ENCODE peak calls at places on chromosomes 7 and 10, in ten cellular contexts. T is LNCaP clone FGC, U is esophagus squamous epithelium, Z is epithelial cell of proximal tubule, X is upper lobe of left lung, N is foreskin fibroblast, H is hepatocyte, G is left ventricle myocardium inferior, Y is uterus, O is HL-60. J is an unnamed sample.

GRCh38 chr7:5452937-5453540 is 29.4 kb upstream of the TNRC18 start:
- DNase-seq in Z (no peak), Y (peak; percentile 46), H (no peak), N (peak; percentile 74), U (no peak), X (no peak), O (peak; percentile 61), T (no peak), G (no peak), J (no peak)

GRCh38 chr10:77245953-77246352 is 391.7 kb downstream of the KCNMA1 start:
- DNase-seq in G (no peak), Y (no peak), N (peak; percentile 76), Z (no peak), X (no peak), U (no peak), O (peak; percentile 63), H (no peak), T (no peak), J (no peak)

GRCh38 chr7:1855396-1856160 is 185.5 kb downstream of the ELFN1 start:
- DNase-seq in N (no peak), H (no peak), G (peak; percentile 7), T (no peak), U (no peak), X (no peak), Y (no peak), O (no peak), Z (no peak), J (no peak)

GRCh38 chr7:140909476-140910161 is 15.1 kb downstream of the BRAF start:
- DNase-seq in Y (no peak), X (no peak), N (no peak), H (no peak), T (peak; percentile 77), O (no peak), U (no peak), G (no peak), Z (no peak), J (no peak)

GRCh38 chr10:46231087-46231486 is 55.7 kb upstream of the ANTXRL start:
- DNase-seq in H (no peak), O (no peak), T (no peak), N (no peak), Y (peak; percentile 1), X (peak; percentile 15), U (no peak), G (no peak), Z (no peak), J (no peak)

GRCh38 chr10:78868456-78868855 is 200.3 kb upstream of the ZMIZ1 start:
- DNase-seq in Z (no peak), O (no peak), N (no peak), H (no peak), T (no peak), G (no peak), Y (no peak), U (no peak), X (no peak), J (no peak)

GRCh38 chr10:98790817-98791216 is 344.1 kb upstream of the HPS1 start:
- DNase-seq in N (peak; percentile 11), U (no peak), Y (no peak), T (peak; percentile 6), X (no peak), O (no peak), G (no peak), H (peak; percentile 22), Z (no peak), J (no peak)

GRCh38 chr10:74640134-74640533 is 186.3 kb upstream of the KAT6B start:
- DNase-seq in T (no peak), N (peak; percentile 7), G (no peak), O (no peak), H (no peak), U (no peak), X (no peak), Y (no peak), Z (no peak), J (no peak)

GRCh38 chr7:105768117-105768516 is 108.3 kb downstream of the ATXN7L1 start:
- DNase-seq in X (no peak), O (no peak), T (no peak), U (no peak), Z (no peak), G (no peak), N (no peak), H (no peak), Y (no peak), J (no peak)

GRCh38 chr7:105768898-105769507 is 107.4 kb downstream of the ATXN7L1 start:
- DNase-seq in O (no peak), H (no peak), G (no peak), Y (no peak), Z (no peak), N (no peak), U (no peak), X (no peak), T (no peak), J (no peak)

GRCh38 chr7:105766421-105767191 is 109.8 kb downstream of the ATXN7L1 start:
- DNase-seq in Y (no peak), H (no peak), G (no peak), T (no peak), X (no peak), N (no peak), Z (no peak), O (no peak), U (no peak), J (no peak)

GRCh38 chr7:105773030-105773460 is 103.4 kb downstream of the ATXN7L1 start:
- DNase-seq in U (no peak), H (no peak), Y (no peak), Z (no peak), X (no peak), T (no peak), O (no peak), G (no peak), N (no peak), J (no peak)

DNA sequence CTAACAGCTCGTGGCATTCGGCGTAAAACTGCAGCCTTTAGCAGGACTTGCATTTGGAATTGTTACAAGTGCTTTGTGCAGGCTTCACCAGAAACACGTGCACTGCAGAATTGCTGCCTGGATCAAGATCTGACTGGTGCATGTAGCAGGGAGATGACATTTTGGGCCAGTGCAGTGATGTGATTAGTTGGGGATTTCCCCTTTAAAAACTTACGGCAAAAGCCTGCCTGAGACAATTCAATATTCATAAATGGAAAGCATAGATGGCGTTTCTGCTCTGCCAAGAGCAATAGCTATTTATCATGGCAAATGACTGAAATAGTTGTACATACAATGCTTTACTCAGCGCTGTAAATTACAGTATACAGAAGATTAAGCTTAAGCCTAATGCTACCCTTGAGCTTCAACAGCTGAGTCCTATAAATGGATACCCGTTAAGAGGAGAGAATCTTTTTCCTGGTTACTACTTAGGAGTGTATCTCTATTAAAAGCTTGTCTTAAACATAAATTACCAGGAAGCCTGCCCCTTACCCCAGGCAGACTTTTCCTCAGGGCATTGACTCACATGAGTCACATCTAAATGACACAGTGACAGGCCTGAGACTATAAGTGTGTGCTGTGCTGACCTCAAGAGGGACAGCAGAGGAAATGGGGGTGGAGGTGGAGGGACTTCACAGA is 106.3 kb downstream of the ATXN7L1 start:
- DNase-seq in U (no peak), G (no peak), T (no peak), X (no peak), Z (no peak), N (no peak), O (no peak), Y (no peak), H (no peak), J (no peak)
- H3K4me3 ChIP-seq in U (no peak overlapping the region), G (no peak overlapping the region), T (no peak overlapping the region), X (no peak overlapping the region), Z (no peak overlapping the region), N (no peak overlapping the region), O (no peak overlapping the region), Y (no peak overlapping the region), H (no peak overlapping the region), J (no peak overlapping the region)

GRCh38 chr10:123327450-123327849 is 173.2 kb downstream of the BUB3 start:
- DNase-seq in H (no peak), X (no peak), Y (no peak), N (no peak), T (no peak), O (no peak), U (no peak), Z (no peak), G (no peak), J (peak; percentile 64)

GRCh38 chr10:123326674-123327073 is 172.5 kb downstream of the BUB3 start:
- DNase-seq in U (no peak), G (no peak), O (no peak), X (no peak), T (no peak), Y (no peak), Z (no peak), N (no peak), H (no peak), J (no peak)

GRCh38 chr10:123325663-123326175 is 171.5 kb downstream of the BUB3 start:
- DNase-seq in Y (no peak), N (no peak), G (no peak), O (no peak), T (no peak), H (no peak), Z (no peak), U (no peak), X (no peak), J (no peak)

GRCh38 chr10:123318516-123318915 is 164.3 kb downstream of the BUB3 start:
- DNase-seq in O (no peak), Z (no peak), G (no peak), H (no peak), T (no peak), Y (no peak), N (no peak), U (no peak), X (no peak), J (no peak)

DNA sequence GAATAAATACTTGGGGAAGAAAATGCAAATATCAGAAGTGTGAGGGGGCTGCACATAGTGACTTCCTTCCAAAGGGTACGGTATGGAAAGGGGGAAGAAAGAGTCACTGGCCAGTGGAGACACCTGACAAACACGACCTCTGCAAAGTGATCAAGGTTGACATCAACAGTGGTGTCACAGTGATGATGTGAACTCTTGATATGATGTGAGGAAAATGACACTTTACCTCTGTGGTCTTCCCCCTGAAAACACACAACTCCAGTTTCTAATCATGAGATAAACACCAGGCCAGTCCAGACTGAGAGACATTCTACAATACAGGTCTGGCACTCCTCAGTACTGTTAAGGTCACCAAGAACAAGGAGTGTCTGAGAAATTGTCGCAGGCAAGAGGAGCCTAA is 169.7 kb downstream of the BUB3 start:
- DNase-seq in H (no peak), G (no peak), Y (no peak), U (no peak), N (no peak), T (no peak), Z (no peak), X (no peak), O (no peak), J (no peak)
- TF ChIP-seq CTCF in H (no peak), G (no peak), Y (no peak), U (no peak), N (no peak), T (no peak), Z (no peak), X (no peak), O (no peak), J (no peak)

DNA sequence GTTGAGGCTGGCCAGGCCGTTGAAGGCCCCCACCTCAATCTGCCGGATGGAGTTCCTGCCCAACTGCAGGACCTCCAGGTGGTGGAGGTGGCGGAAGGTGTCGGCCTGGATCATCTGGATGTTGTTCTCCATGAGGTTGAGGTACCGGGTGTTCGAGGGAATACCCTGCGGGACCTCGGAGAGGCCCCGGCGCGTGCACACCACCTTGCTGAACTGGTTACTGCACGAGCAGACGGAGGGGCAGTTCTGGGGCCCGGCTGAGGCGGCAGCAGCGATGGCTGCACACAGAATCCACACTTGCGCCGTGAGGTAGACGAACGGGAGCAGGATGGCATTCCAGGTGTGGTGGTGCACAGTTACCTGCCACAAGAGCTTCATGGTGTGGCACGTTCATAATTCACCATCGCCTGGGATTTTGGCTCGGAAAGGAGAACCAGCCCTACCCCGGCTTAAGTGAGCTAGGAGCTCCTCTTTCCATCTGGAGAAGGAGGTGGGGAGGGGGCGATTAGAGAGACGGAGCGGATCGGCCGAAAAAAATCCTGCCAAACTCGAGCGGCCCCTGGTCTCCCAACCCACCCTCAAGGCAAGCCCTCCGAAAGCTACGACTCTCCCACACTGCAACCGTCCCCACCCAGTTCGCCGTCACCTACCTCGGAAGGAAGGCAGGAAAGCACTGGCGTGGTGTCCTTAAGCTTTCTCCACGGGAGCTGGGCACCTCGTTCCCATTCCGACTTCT is 806 bp downstream of the LRRC4 start:
- DNase-seq in Y (no peak), H (no peak), N (no peak), G (no peak), U (no peak), O (no peak), Z (no peak), X (no peak), T (no peak), J (no peak)
- H3K4me3 ChIP-seq in Y (peak overlapping the region; percentile 47), H (peak overlapping the region; percentile 45), N (no peak overlapping the region), G (peak overlapping the region; percentile 73), U (peak overlapping the region; percentile 42), O (peak overlapping the region; percentile 43), Z (no peak overlapping the region), X (no peak overlapping the region), T (no peak overlapping the region), J (no peak overlapping the region)

DNA sequence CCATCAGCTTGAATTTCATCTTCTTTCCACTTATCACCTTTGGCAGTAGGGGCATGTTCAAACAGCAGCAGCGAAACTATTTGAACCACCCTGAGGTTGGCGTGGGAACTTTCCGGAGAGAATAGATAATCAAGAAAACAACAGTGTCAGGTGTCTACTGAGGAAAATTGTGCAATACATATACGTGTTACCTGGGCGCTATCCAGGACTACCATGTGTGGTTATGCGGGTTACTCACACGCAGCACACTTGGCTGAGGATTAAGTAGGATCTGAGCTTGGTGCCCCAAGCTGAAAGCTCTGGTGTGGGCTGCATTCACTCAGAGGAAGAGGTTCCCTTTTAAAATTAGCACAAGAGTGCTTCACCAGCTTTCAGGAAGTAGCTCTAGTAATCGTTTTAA is 8.8 kb upstream of the ABI1 start:
- DNase-seq in Z (no peak), G (no peak), H (no peak), N (no peak), X (no peak), Y (no peak), U (no peak), T (no peak), O (no peak), J (no peak)
- TF ChIP-seq CTCF in Z (no peak), G (no peak), H (no peak), N (no peak), X (no peak), Y (no peak), U (peak; percentile 14), T (no peak), O (no peak), J (no peak)